ENCODE peak calls at places on chromosomes 11 and 22, in five cellular contexts. B is Caco-2, H is HFF-Myc, P is psoas muscle, W is esophagus squamous epithelium. O is an unnamed sample.

GRCh38 chr22:35544189-35544588 is 3.6 kb downstream of the RASD2 start:
- DNase-seq in P (no peak), H (no peak), B (no peak), W (no peak), O (no peak)

GRCh38 chr11:34773826-34774225 is 142.4 kb downstream of the APIP start:
- DNase-seq in P (no peak), W (no peak), H (no peak), B (no peak), O (peak; percentile 34)

GRCh38 chr11:114171257-114172054 is 111.9 kb downstream of the ZBTB16 start:
- DNase-seq in B (no peak), H (no peak), W (no peak), P (peak; percentile 98), O (no peak)

GRCh38 chr11:118914178-118914918 is 11.4 kb downstream of the BCL9L start:
- DNase-seq in W (no peak), B (peak; percentile 50), P (peak; percentile 21), H (no peak), O (no peak)

GRCh38 chr11:87030458-87031054 is 7.2 kb upstream of the TMEM135 start:
- DNase-seq in W (no peak), H (no peak), B (no peak), P (no peak), O (no peak)

GRCh38 chr11:4436424-4436823 is 12.7 kb upstream of the OR52K2 start:
- DNase-seq in P (no peak), B (no peak), H (no peak), W (no peak), O (no peak)

GRCh38 chr11:35131094-35131493 is 7.9 kb upstream of the CD44 start:
- DNase-seq in H (no peak), W (no peak), P (no peak), B (no peak), O (no peak)

GRCh38 chr11:76368497-76368896 is 12.4 kb downstream of the THAP12 start:
- DNase-seq in B (no peak), H (no peak), P (no peak), W (no peak), O (no peak)

GRCh38 chr22:45830531-45831245 is 146.3 kb downstream of the WNT7B start:
- DNase-seq in P (no peak), B (no peak), W (no peak), H (peak; percentile 16), O (peak; percentile 33)

GRCh38 chr22:40153186-40153585 is 24.5 kb upstream of the TNRC6B start:
- DNase-seq in W (no peak), H (no peak), P (no peak), B (no peak), O (no peak)

GRCh38 chr11:69641681-69642548 is 959 bp downstream of the CCND1 start:
- DNase-seq in B (peak; percentile 47), H (no peak), W (no peak), P (no peak), O (peak; percentile 51)

GRCh38 chr22:49400866-49401598 is 426.6 kb downstream of the BRD1 start:
- DNase-seq in H (no peak), B (no peak), P (no peak), W (no peak), O (no peak)

GRCh38 chr11:109862808-109863207 is 230.4 kb upstream of the ZC3H12C start:
- DNase-seq in W (no peak), B (no peak), H (no peak), P (no peak), O (peak; percentile 21)

GRCh38 chr11:124897681-124898680 is at the start of gene ROBO4:
- DNase-seq in P (peak; percentile 53), H (peak; percentile 82), B (peak; percentile 25), W (no peak), O (peak; percentile 96)

GRCh38 chr11:6703247-6704063 is 20.3 kb upstream of the MRPL17 start:
- DNase-seq in H (no peak), W (no peak), B (peak; percentile 64), P (peak; percentile 21), O (peak; percentile 80)

GRCh38 chr22:24926849-24927579 is 19.5 kb downstream of the LHFPL7 start:
- DNase-seq in H (no peak), B (no peak), W (no peak), P (no peak), O (peak; percentile 36)

GRCh38 chr11:134994431-134994830 is 582.4 kb upstream of the B3GAT1 start:
- DNase-seq in B (no peak), W (no peak), H (no peak), P (no peak), O (no peak)

GRCh38 chr22:23565288-23565941 is 14.7 kb downstream of the IGLL1 start:
- DNase-seq in W (no peak), P (no peak), B (no peak), H (no peak), O (no peak)

GRCh38 chr22:36734171-36735058 is 30.9 kb upstream of the CACNG2 start:
- DNase-seq in W (no peak), P (no peak), B (no peak), H (no peak), O (peak; percentile 54)

GRCh38 chr22:36136988-36137387 is 23.6 kb downstream of the APOL3 start:
- DNase-seq in P (no peak), B (no peak), W (no peak), H (no peak), O (peak; percentile 59)

GRCh38 chr11:94528551-94528950 is 15.2 kb upstream of the FUT4 start:
- DNase-seq in P (no peak), B (no peak), W (no peak), H (no peak), O (no peak)

GRCh38 chr11:27216268-27217149 is 146.5 kb downstream of the CCDC34 start:
- DNase-seq in W (no peak), P (peak; percentile 65), B (no peak), H (peak; percentile 39), O (peak; percentile 89)

GRCh38 chr11:7670631-7671030 is 2.7 kb downstream of the CYB5R2 start:
- DNase-seq in B (no peak), H (no peak), W (no peak), P (no peak), O (no peak)

GRCh38 chr11:109970516-109971183 is 122.5 kb upstream of the ZC3H12C start:
- DNase-seq in B (no peak), P (no peak), H (no peak), W (no peak), O (no peak)

GRCh38 chr11:69115586-69116560 is 39.9 kb upstream of the SMIM38 start:
- DNase-seq in B (peak; percentile 33), W (no peak), H (no peak), P (no peak), O (no peak)

GRCh38 chr11:71532016-71532610 is 5.0 kb downstream of the KRTAP5-7 start:
- DNase-seq in W (no peak), B (peak; percentile 7), P (no peak), H (no peak), O (no peak)

GRCh38 chr11:109432105-109432504 is 10.1 kb downstream of the C11orf87 start:
- DNase-seq in W (no peak), B (no peak), P (no peak), H (no peak), O (peak; percentile 55)

GRCh38 chr11:64369440-64370135 is 10.6 kb downstream of the RPS6KA4 start:
- DNase-seq in W (no peak), H (no peak), B (no peak), P (no peak), O (no peak)

GRCh38 chr22:29154364-29155048 is 51.2 kb upstream of the EMID1 start:
- DNase-seq in P (peak; percentile 71), H (peak; percentile 6), W (no peak), B (peak; percentile 63), O (peak; percentile 60)

GRCh38 chr22:43446881-43447280 is 35.1 kb downstream of the MPPED1 start:
- DNase-seq in B (peak; percentile 22), P (no peak), W (no peak), H (no peak), O (no peak)

GRCh38 chr11:9060700-9061111 is 30.7 kb downstream of the SCUBE2 start:
- DNase-seq in P (no peak), H (no peak), B (no peak), W (no peak), O (no peak)

GRCh38 chr11:111912535-111912934 is at the start of gene HSPB2:
- DNase-seq in P (peak; percentile 52), H (no peak), B (no peak), W (no peak), O (no peak)
- H3K4me3 ChIP-seq in P (peak within 1 kb of the TSS; percentile 82), H (no peak within 1 kb of the TSS), B (no peak within 1 kb of the TSS), W (peak within 1 kb of the TSS; percentile 54), O (peak within 1 kb of the TSS; percentile 55)

GRCh38 chr11:79430280-79430679 is 10.6 kb downstream of the TENM4 start:
- DNase-seq in H (no peak), W (no peak), P (no peak), B (no peak), O (no peak)
- TF ChIP-seq CTCF in H (no peak), W (no peak), P (no peak), B (peak; percentile 19), O (no peak)

GRCh38 chr11:126732981-126733380 is 267.6 kb downstream of the KIRREL3 start:
- DNase-seq in B (no peak), H (no peak), P (no peak), W (no peak), O (no peak)
- H3K4me3 ChIP-seq in B (no peak overlapping the region), H (no peak overlapping the region), P (no peak overlapping the region), W (no peak overlapping the region), O (no peak overlapping the region)

DNA sequence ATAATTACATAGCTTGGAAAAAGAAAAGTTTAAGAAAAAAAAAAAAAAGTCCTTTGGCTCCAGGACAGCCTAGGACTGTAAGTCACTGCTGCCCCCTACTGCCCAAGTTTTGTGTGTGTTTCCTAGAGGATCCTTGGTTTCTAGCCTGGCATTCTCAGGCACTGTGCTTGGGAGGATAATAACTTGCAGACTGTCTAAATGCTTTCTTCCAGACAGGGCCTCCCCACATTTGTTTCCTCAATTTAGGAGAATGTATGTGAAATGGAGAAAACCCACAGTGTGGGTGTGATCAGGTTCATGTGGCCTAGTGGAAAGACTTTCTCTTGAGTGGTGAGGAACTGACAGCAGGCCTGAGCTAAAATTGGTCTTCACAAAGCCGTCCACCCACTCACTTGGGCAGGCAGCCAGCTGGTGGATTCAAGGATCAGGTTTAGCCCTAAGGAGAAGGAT is 191.0 kb downstream of the NAV2 start:
- DNase-seq in H (peak; percentile 78), W (no peak), B (peak; percentile 78), P (peak; percentile 50), O (peak; percentile 90)
- TF ChIP-seq CTCF in H (peak; percentile 84), W (peak; percentile 21), B (peak; percentile 91), P (peak; percentile 87), O (peak; percentile 88)